ENCODE peak calls at places on chromosome 1, in six cellular contexts. W, A, N, D, H and C are unnamed samples.

GRCh38 chr1:87292684-87293493 is 35.8 kb upstream of the LMO4 start:
- DNase-seq in H (no peak), D (peak; percentile 80), A (peak; percentile 21), N (peak; percentile 64), W (peak; percentile 61), C (peak; percentile 65)

GRCh38 chr1:2539312-2539907 is 9.3 kb upstream of the HES5 start:
- DNase-seq in W (no peak), N (no peak), A (no peak), H (no peak), D (no peak), C (no peak)

GRCh38 chr1:201406831-201407406 is 7.8 kb upstream of the LAD1 start:
- DNase-seq in W (no peak), A (no peak), N (no peak), D (no peak), H (no peak), C (no peak)

GRCh38 chr1:186812560-186812959 is 16.2 kb upstream of the PLA2G4A start:
- DNase-seq in W (no peak), H (no peak), A (no peak), D (peak; percentile 77), N (peak; percentile 86), C (peak; percentile 96)

GRCh38 chr1:46197551-46198025 is 646 bp downstream of the POMGNT1 start:
- DNase-seq in H (no peak), W (no peak), A (no peak), D (no peak), N (no peak), C (no peak)

GRCh38 chr1:119987689-119988088 is 81.8 kb downstream of the NOTCH2 start:
- DNase-seq in H (no peak), W (no peak), D (no peak), N (no peak), A (no peak), C (no peak)

GRCh38 chr1:31663622-31664452 is 19.2 kb upstream of the PEF1 start:
- DNase-seq in D (peak; percentile 59), N (peak; percentile 38), H (peak; percentile 28), A (no peak), W (peak; percentile 56), C (peak; percentile 22)

GRCh38 chr1:19042675-19043578 is 86.5 kb upstream of the IFFO2 start:
- DNase-seq in D (no peak), A (no peak), N (no peak), W (no peak), H (no peak), C (no peak)

GRCh38 chr1:155007253-155007828 is 4.7 kb downstream of the ZBTB7B start:
- DNase-seq in N (no peak), W (no peak), A (no peak), H (peak; percentile 24), D (no peak), C (no peak)

GRCh38 chr1:21664806-21665588 is 4.2 kb downstream of the RAP1GAP start:
- DNase-seq in W (no peak), A (no peak), N (no peak), D (no peak), H (no peak), C (no peak)

GRCh38 chr1:206833131-206833530 is 32.3 kb upstream of the IL20 start:
- DNase-seq in W (no peak), H (no peak), D (no peak), N (no peak), A (no peak), C (no peak)

GRCh38 chr1:34901919-34902318 is 27.5 kb downstream of the DLGAP3 start:
- DNase-seq in H (no peak), A (no peak), D (no peak), N (no peak), W (no peak), C (no peak)